ENCODE peak calls at places on chromosomes 13 and 19, in ten cellular contexts. One of them, this sample, is unnamed.

GRCh38 chr13:37485766-37486165 is 112.8 kb downstream of the POSTN start:
- DNase-seq in stimulated activated CD4-positive, alpha-beta T cell treated with anti-CD3 and anti-CD28 coated beads, Interleukin-4, amount 100 ng/mL, for 48 hours: no peak
- DNase-seq in astrocyte: peak
- DNase-seq in WERI-Rb-1: no peak
- DNase-seq in cardiac muscle cell: no peak
- DNase-seq in activated naive CD4-positive, alpha-beta T cell: no peak
- DNase-seq in COR-L47: no peak
- DNase-seq in smooth muscle cell of the brain vasculature: no peak
- DNase-seq in left cardiac atrium: no peak
- DNase-seq in NCI-H748 treated with DMSO at 0.1 percent for 48 hours: no peak
- DNase-seq in this sample: no peak

GRCh38 chr19:48859711-48860572 is 8.5 kb downstream of the PLEKHA4 start:
- DNase-seq in WERI-Rb-1: no peak
- DNase-seq in cardiac muscle cell: no peak
- DNase-seq in left cardiac atrium: no peak
- DNase-seq in astrocyte: no peak
- DNase-seq in COR-L47: no peak
- DNase-seq in smooth muscle cell of the brain vasculature: no peak
- DNase-seq in stimulated activated CD4-positive, alpha-beta T cell treated with anti-CD3 and anti-CD28 coated beads, Interleukin-4, amount 100 ng/mL, for 48 hours: no peak
- DNase-seq in activated naive CD4-positive, alpha-beta T cell: no peak
- DNase-seq in NCI-H748 treated with DMSO at 0.1 percent for 48 hours: no peak
- DNase-seq in this sample: no peak

GRCh38 chr19:39499082-39499642 is 415 bp downstream of the DLL3 start:
- DNase-seq in cardiac muscle cell: peak
- DNase-seq in stimulated activated CD4-positive, alpha-beta T cell treated with anti-CD3 and anti-CD28 coated beads, Interleukin-4, amount 100 ng/mL, for 48 hours: no peak
- DNase-seq in astrocyte: no peak
- DNase-seq in WERI-Rb-1: peak
- DNase-seq in COR-L47: peak
- DNase-seq in activated naive CD4-positive, alpha-beta T cell: no peak
- DNase-seq in left cardiac atrium: no peak
- DNase-seq in NCI-H748 treated with DMSO at 0.1 percent for 48 hours: no peak
- DNase-seq in smooth muscle cell of the brain vasculature: no peak
- DNase-seq in this sample: no peak

GRCh38 chr19:3124630-3125029 is 11.2 kb upstream of the GNA15 start:
- DNase-seq in stimulated activated CD4-positive, alpha-beta T cell treated with anti-CD3 and anti-CD28 coated beads, Interleukin-4, amount 100 ng/mL, for 48 hours: no peak
- DNase-seq in COR-L47: no peak
- DNase-seq in WERI-Rb-1: no peak
- DNase-seq in activated naive CD4-positive, alpha-beta T cell: no peak
- DNase-seq in left cardiac atrium: no peak
- DNase-seq in cardiac muscle cell: no peak
- DNase-seq in NCI-H748 treated with DMSO at 0.1 percent for 48 hours: no peak
- DNase-seq in astrocyte: no peak
- DNase-seq in smooth muscle cell of the brain vasculature: no peak
- DNase-seq in this sample: no peak

GRCh38 chr13:62320129-62320724 is 904.6 kb upstream of the PCDH20 start:
- DNase-seq in COR-L47: peak
- DNase-seq in smooth muscle cell of the brain vasculature: peak
- DNase-seq in activated naive CD4-positive, alpha-beta T cell: no peak
- DNase-seq in WERI-Rb-1: no peak
- DNase-seq in cardiac muscle cell: peak
- DNase-seq in left cardiac atrium: no peak
- DNase-seq in astrocyte: peak
- DNase-seq in stimulated activated CD4-positive, alpha-beta T cell treated with anti-CD3 and anti-CD28 coated beads, Interleukin-4, amount 100 ng/mL, for 48 hours: no peak
- DNase-seq in NCI-H748 treated with DMSO at 0.1 percent for 48 hours: peak
- DNase-seq in this sample: no peak

GRCh38 chr19:40365613-40366401 is 17.3 kb downstream of the PLD3 start:
- DNase-seq in WERI-Rb-1: peak
- DNase-seq in stimulated activated CD4-positive, alpha-beta T cell treated with anti-CD3 and anti-CD28 coated beads, Interleukin-4, amount 100 ng/mL, for 48 hours: peak
- DNase-seq in NCI-H748 treated with DMSO at 0.1 percent for 48 hours: no peak
- DNase-seq in left cardiac atrium: peak
- DNase-seq in astrocyte: peak
- DNase-seq in cardiac muscle cell: peak
- DNase-seq in COR-L47: no peak
- DNase-seq in activated naive CD4-positive, alpha-beta T cell: peak
- DNase-seq in smooth muscle cell of the brain vasculature: peak
- DNase-seq in this sample: no peak

GRCh38 chr13:50969691-50970090 is 60.1 kb downstream of the RNASEH2B start:
- DNase-seq in WERI-Rb-1: peak
- DNase-seq in left cardiac atrium: no peak
- DNase-seq in stimulated activated CD4-positive, alpha-beta T cell treated with anti-CD3 and anti-CD28 coated beads, Interleukin-4, amount 100 ng/mL, for 48 hours: no peak
- DNase-seq in astrocyte: no peak
- DNase-seq in smooth muscle cell of the brain vasculature: no peak
- DNase-seq in cardiac muscle cell: peak
- DNase-seq in COR-L47: peak
- DNase-seq in activated naive CD4-positive, alpha-beta T cell: no peak
- DNase-seq in NCI-H748 treated with DMSO at 0.1 percent for 48 hours: peak
- DNase-seq in this sample: no peak

GRCh38 chr13:77362166-77362565 is 35.3 kb upstream of the MYCBP2 start:
- DNase-seq in left cardiac atrium: no peak
- DNase-seq in WERI-Rb-1: no peak
- DNase-seq in activated naive CD4-positive, alpha-beta T cell: no peak
- DNase-seq in stimulated activated CD4-positive, alpha-beta T cell treated with anti-CD3 and anti-CD28 coated beads, Interleukin-4, amount 100 ng/mL, for 48 hours: no peak
- DNase-seq in NCI-H748 treated with DMSO at 0.1 percent for 48 hours: no peak
- DNase-seq in astrocyte: no peak
- DNase-seq in smooth muscle cell of the brain vasculature: no peak
- DNase-seq in cardiac muscle cell: no peak
- DNase-seq in COR-L47: no peak
- DNase-seq in this sample: no peak

GRCh38 chr19:56663931-56664500 is 7.5 kb downstream of the ZNF835 start:
- DNase-seq in WERI-Rb-1: no peak
- DNase-seq in NCI-H748 treated with DMSO at 0.1 percent for 48 hours: no peak
- DNase-seq in COR-L47: no peak
- DNase-seq in left cardiac atrium: no peak
- DNase-seq in cardiac muscle cell: no peak
- DNase-seq in smooth muscle cell of the brain vasculature: no peak
- DNase-seq in activated naive CD4-positive, alpha-beta T cell: no peak
- DNase-seq in astrocyte: no peak
- DNase-seq in stimulated activated CD4-positive, alpha-beta T cell treated with anti-CD3 and anti-CD28 coated beads, Interleukin-4, amount 100 ng/mL, for 48 hours: no peak
- DNase-seq in this sample: no peak

GRCh38 chr19:10872551-10873107 is 1.3 kb downstream of the CARM1 start:
- DNase-seq in COR-L47: no peak
- DNase-seq in left cardiac atrium: no peak
- DNase-seq in cardiac muscle cell: no peak
- DNase-seq in WERI-Rb-1: no peak
- DNase-seq in stimulated activated CD4-positive, alpha-beta T cell treated with anti-CD3 and anti-CD28 coated beads, Interleukin-4, amount 100 ng/mL, for 48 hours: no peak
- DNase-seq in activated naive CD4-positive, alpha-beta T cell: no peak
- DNase-seq in astrocyte: no peak
- DNase-seq in smooth muscle cell of the brain vasculature: no peak
- DNase-seq in NCI-H748 treated with DMSO at 0.1 percent for 48 hours: no peak
- DNase-seq in this sample: no peak

GRCh38 chr19:35154535-35155406 is at the start of gene FXYD5:
- DNase-seq in left cardiac atrium: peak
- DNase-seq in astrocyte: peak
- DNase-seq in stimulated activated CD4-positive, alpha-beta T cell treated with anti-CD3 and anti-CD28 coated beads, Interleukin-4, amount 100 ng/mL, for 48 hours: peak
- DNase-seq in NCI-H748 treated with DMSO at 0.1 percent for 48 hours: peak
- DNase-seq in smooth muscle cell of the brain vasculature: no peak
- DNase-seq in COR-L47: no peak
- DNase-seq in activated naive CD4-positive, alpha-beta T cell: peak
- DNase-seq in cardiac muscle cell: no peak
- DNase-seq in WERI-Rb-1: peak
- DNase-seq in this sample: no peak

GRCh38 chr13:82879921-82880320 is 1002.4 kb downstream of the SLITRK1 start:
- DNase-seq in smooth muscle cell of the brain vasculature: no peak
- DNase-seq in NCI-H748 treated with DMSO at 0.1 percent for 48 hours: peak
- DNase-seq in cardiac muscle cell: no peak
- DNase-seq in COR-L47: no peak
- DNase-seq in astrocyte: no peak
- DNase-seq in activated naive CD4-positive, alpha-beta T cell: no peak
- DNase-seq in WERI-Rb-1: no peak
- DNase-seq in stimulated activated CD4-positive, alpha-beta T cell treated with anti-CD3 and anti-CD28 coated beads, Interleukin-4, amount 100 ng/mL, for 48 hours: no peak
- DNase-seq in left cardiac atrium: no peak
- DNase-seq in this sample: no peak

GRCh38 chr13:19182536-19182935 is 912 bp upstream of the TUBA3C start:
- DNase-seq in smooth muscle cell of the brain vasculature: no peak
- DNase-seq in stimulated activated CD4-positive, alpha-beta T cell treated with anti-CD3 and anti-CD28 coated beads, Interleukin-4, amount 100 ng/mL, for 48 hours: no peak
- DNase-seq in left cardiac atrium: no peak
- DNase-seq in activated naive CD4-positive, alpha-beta T cell: no peak
- DNase-seq in astrocyte: no peak
- DNase-seq in WERI-Rb-1: no peak
- DNase-seq in cardiac muscle cell: no peak
- DNase-seq in NCI-H748 treated with DMSO at 0.1 percent for 48 hours: no peak
- DNase-seq in COR-L47: no peak
- DNase-seq in this sample: no peak

GRCh38 chr13:41645313-41645712 is 188.0 kb downstream of the RGCC start:
- DNase-seq in smooth muscle cell of the brain vasculature: peak
- DNase-seq in WERI-Rb-1: no peak
- DNase-seq in cardiac muscle cell: no peak
- DNase-seq in COR-L47: no peak
- DNase-seq in stimulated activated CD4-positive, alpha-beta T cell treated with anti-CD3 and anti-CD28 coated beads, Interleukin-4, amount 100 ng/mL, for 48 hours: no peak
- DNase-seq in left cardiac atrium: no peak
- DNase-seq in activated naive CD4-positive, alpha-beta T cell: no peak
- DNase-seq in astrocyte: peak
- DNase-seq in NCI-H748 treated with DMSO at 0.1 percent for 48 hours: no peak
- DNase-seq in this sample: peak

GRCh38 chr19:55579766-55580621 is 654 bp downstream of the ZNF579 start:
- DNase-seq in smooth muscle cell of the brain vasculature: no peak
- DNase-seq in stimulated activated CD4-positive, alpha-beta T cell treated with anti-CD3 and anti-CD28 coated beads, Interleukin-4, amount 100 ng/mL, for 48 hours: no peak
- DNase-seq in WERI-Rb-1: peak
- DNase-seq in activated naive CD4-positive, alpha-beta T cell: no peak
- DNase-seq in cardiac muscle cell: peak
- DNase-seq in NCI-H748 treated with DMSO at 0.1 percent for 48 hours: no peak
- DNase-seq in astrocyte: no peak
- DNase-seq in COR-L47: peak
- DNase-seq in left cardiac atrium: no peak
- DNase-seq in this sample: no peak

This sample was measured in glomerular endothelial cell.